ENCODE peak calls at places on chromosomes 16 and 17, in ten cellular contexts. H is neuronal stem cell; E is HS-5; R is NCI-H1930; L is stimulated activated CD8-positive, alpha-beta memory T cell treated with anti-CD3 and anti-CD28 coated beads, Interleukin-7, amount 100 ng/mL, for 4 hours; V is activated T-helper 1 cell treated with anti-CD3 and anti-CD28 coated beads, Interleukin-2, amount 50 U/mL, for 16 hours; P is hippocampal formation; G is glutamatergic neuron; S is iris pigment epithelial cell; I is NAMALWA. W is an unnamed sample.

GRCh38 chr16:4350787-4351659 is at the start of gene PAM16:
- DNase-seq in P (peak), I (peak), R (peak), G (peak), L (peak), V (peak), E (peak), S (peak), H (peak), W (peak)

GRCh38 chr17:57523926-57524634 is 221.0 kb downstream of the CCDC182 start:
- DNase-seq in R (no peak), G (no peak), V (no peak), H (no peak), I (peak), L (no peak), P (no peak), S (peak), E (peak), W (peak)

GRCh38 chr16:10296956-10297340 is 88.9 kb upstream of the ATF7IP2 start:
- DNase-seq in R (no peak), P (no peak), V (no peak), E (no peak), H (no peak), L (no peak), G (no peak), S (no peak), I (no peak), W (no peak)

GRCh38 chr17:81401727-81402529 is 6.7 kb downstream of the BAHCC1 start:
- DNase-seq in H (no peak), I (peak), L (no peak), V (no peak), S (peak), P (no peak), R (no peak), G (peak), E (no peak), W (peak)

GRCh38 chr16:2015117-2015946 is 4.3 kb upstream of the NPW start:
- DNase-seq in I (no peak), H (no peak), L (no peak), V (no peak), G (no peak), E (peak), R (no peak), S (peak), P (no peak), W (no peak)

GRCh38 chr17:47741793-47742145 is 8.7 kb downstream of the TBX21 start:
- DNase-seq in L (no peak), R (no peak), E (no peak), S (no peak), V (no peak), I (peak), H (no peak), G (no peak), P (no peak), W (no peak)

GRCh38 chr16:79006206-79006605 is 594.3 kb downstream of the MAF start:
- DNase-seq in E (no peak), V (no peak), L (no peak), P (no peak), G (no peak), R (no peak), H (no peak), I (no peak), S (no peak), W (no peak)

GRCh38 chr17:48756816-48757215 is 28.3 kb upstream of the HOXB13 start:
- DNase-seq in E (no peak), G (no peak), I (no peak), L (no peak), P (no peak), S (no peak), R (no peak), H (no peak), V (no peak), W (no peak)

GRCh38 chr17:75628425-75628824 is 4.8 kb upstream of the SMIM5 start:
- DNase-seq in G (no peak), V (no peak), I (no peak), R (no peak), S (no peak), L (no peak), H (no peak), P (no peak), E (no peak), W (no peak)

GRCh38 chr17:68302066-68302564 is 10.8 kb downstream of the ARSG start:
- DNase-seq in I (no peak), H (no peak), R (no peak), E (no peak), V (no peak), G (no peak), P (no peak), S (peak), L (no peak), W (no peak)

GRCh38 chr17:82300707-82301270 is 16.6 kb downstream of the CD7 start:
- DNase-seq in P (no peak), R (peak), S (peak), E (no peak), G (peak), I (peak), H (no peak), L (no peak), V (no peak), W (peak)

GRCh38 chr16:35862242-35862641 is 2402.8 kb downstream of the TP53TG3F start:
- DNase-seq in S (no peak), L (no peak), I (no peak), H (no peak), E (no peak), G (no peak), V (no peak), R (no peak), P (no peak), W (no peak)

GRCh38 chr17:82876149-82876548 is 36.3 kb upstream of the ZNF750 start:
- DNase-seq in S (peak), I (no peak), L (no peak), G (no peak), E (no peak), V (no peak), P (no peak), H (no peak), R (no peak), W (no peak)

GRCh38 chr16:76854234-76854633 is 336.8 kb upstream of the MON1B start:
- DNase-seq in G (no peak), E (no peak), H (no peak), R (no peak), V (no peak), L (no peak), P (no peak), I (peak), S (peak), W (peak)

GRCh38 chr17:81044764-81045589 is 10.0 kb downstream of the BAIAP2 start:
- DNase-seq in E (no peak), V (no peak), P (no peak), S (peak), L (no peak), R (no peak), H (no peak), G (no peak), I (no peak), W (peak)

GRCh38 chr17:40355123-40355803 is 9.3 kb downstream of the GJD3 start:
- DNase-seq in P (no peak), S (no peak), R (peak), I (peak), L (peak), G (peak), H (peak), V (peak), E (no peak), W (peak)

GRCh38 chr17:74569392-74570003 is 2.2 kb upstream of the CD300H start:
- DNase-seq in G (no peak), P (no peak), V (no peak), I (peak), H (no peak), L (no peak), E (peak), R (peak), S (peak), W (peak)

GRCh38 chr17:60390881-60391418 is 983 bp downstream of the USP32 start:
- DNase-seq in R (no peak), E (peak), P (peak), H (peak), L (no peak), G (peak), S (peak), I (peak), V (no peak), W (peak)

GRCh38 chr17:52105601-52106000 is 52.9 kb downstream of the CA10 start:
- DNase-seq in S (no peak), R (no peak), I (no peak), L (no peak), E (no peak), V (no peak), H (no peak), G (no peak), P (no peak), W (peak)

GRCh38 chr17:4854181-4854681 is 21.1 kb downstream of the MINK1 start:
- DNase-seq in L (no peak), V (no peak), P (no peak), H (no peak), S (peak), R (no peak), E (no peak), I (no peak), G (peak), W (peak)

GRCh38 chr16:71645450-71645849 is 19.5 kb downstream of the MARVELD3 start:
- DNase-seq in P (no peak), E (no peak), L (no peak), I (peak), R (no peak), V (no peak), H (no peak), G (no peak), S (peak), W (peak)

GRCh38 chr16:50548659-50549560 is 714 bp downstream of the NKD1 start:
- DNase-seq in L (no peak), R (no peak), E (no peak), H (peak), G (peak), V (no peak), P (no peak), I (no peak), S (no peak), W (no peak)

GRCh38 chr17:27807567-27808470 is 7.5 kb upstream of the NOS2 start:
- DNase-seq in L (peak), E (no peak), P (no peak), V (peak), G (no peak), I (peak), S (no peak), H (no peak), R (no peak), W (peak)

GRCh38 chr17:70084476-70084875 is 9.5 kb downstream of the KCNJ16 start:
- DNase-seq in H (no peak), E (no peak), R (no peak), G (no peak), I (no peak), P (no peak), L (no peak), V (no peak), S (peak), W (no peak)

GRCh38 chr17:14156689-14157088 is 80.0 kb downstream of the CDRT15 start:
- DNase-seq in V (no peak), G (no peak), L (no peak), R (no peak), E (peak), S (peak), H (no peak), I (no peak), P (no peak), W (no peak)

GRCh38 chr17:72143245-72143644 is 22.4 kb downstream of the SOX9 start:
- DNase-seq in G (no peak), L (no peak), S (no peak), P (no peak), V (no peak), E (no peak), I (no peak), R (no peak), H (no peak), W (no peak)

GRCh38 chr17:46977348-46977747 is 1.7 kb downstream of the RPRML start:
- DNase-seq in H (peak), V (no peak), G (peak), I (peak), R (peak), L (no peak), E (no peak), S (peak), P (no peak), W (peak)

GRCh38 chr16:17370233-17371013 is 100.3 kb downstream of the XYLT1 start:
- DNase-seq in L (no peak), P (no peak), S (no peak), H (no peak), E (no peak), R (no peak), V (no peak), I (peak), G (no peak), W (no peak)

GRCh38 chr17:36823850-36824677 is 113.2 kb upstream of the LHX1 start:
- DNase-seq in S (no peak), H (no peak), P (no peak), E (no peak), L (no peak), I (no peak), R (no peak), G (no peak), V (no peak), W (no peak)

W was measured in kidney tubule cell.